ENCODE peak calls at places on chromosome 4, in four cellular contexts. W is AG10803, Y is NCI-H1092 treated with DMSO at 0.1 percent for 48 hours, X is activated B cell treated with CpG ODN at 0.5 μM for 24 hours. H is an unnamed sample.

GRCh38 chr4:102139132-102139573 is 206.1 kb downstream of the SLC39A8 start:
- DNase-seq in W (peak; percentile 62), X (no peak), Y (peak; percentile 23), H (peak; percentile 56)

GRCh38 chr4:186792994-186793393 is 69.3 kb upstream of the FAT1 start:
- DNase-seq in X (no peak), Y (no peak), W (peak; percentile 82), H (no peak)

GRCh38 chr4:106978046-106978774 is 57.9 kb downstream of the DKK2 start:
- DNase-seq in X (no peak), W (no peak), Y (no peak), H (no peak)

GRCh38 chr4:180640193-180640592 is 1603.0 kb upstream of the TENM3 start:
- DNase-seq in Y (no peak), X (no peak), W (no peak), H (no peak)

GRCh38 chr4:8910822-8911310 is 39.2 kb upstream of the HMX1 start:
- DNase-seq in X (no peak), W (no peak), Y (no peak), H (no peak)

GRCh38 chr4:163988921-163989320 is 494.4 kb downstream of the TMA16 start:
- DNase-seq in X (no peak), Y (no peak), W (no peak), H (no peak)

GRCh38 chr4:92305148-92305877 is 1.5 kb downstream of the GRID2 start:
- DNase-seq in X (no peak), W (peak; percentile 7), Y (peak; percentile 31), H (peak; percentile 94)

GRCh38 chr4:3786196-3786869 is 20.1 kb downstream of the ADRA2C start:
- DNase-seq in X (no peak), Y (peak; percentile 94), W (no peak), H (peak; percentile 12)

GRCh38 chr4:127501103-127501502 is 131.7 kb upstream of the INTU start:
- DNase-seq in Y (no peak), W (no peak), X (no peak), H (no peak)

GRCh38 chr4:119209586-119209985 is 2.9 kb upstream of the USP53 start:
- DNase-seq in X (no peak), Y (no peak), W (no peak), H (no peak)

GRCh38 chr4:39908284-39908683 is 69.4 kb downstream of the PDS5A start:
- DNase-seq in X (no peak), W (no peak), Y (no peak), H (no peak)

GRCh38 chr4:40233227-40233626 is 36.4 kb downstream of the RHOH start:
- DNase-seq in Y (no peak), X (no peak), W (no peak), H (no peak)

GRCh38 chr4:168388890-168389289 is 70.3 kb upstream of the DDX60 start:
- DNase-seq in Y (no peak), X (no peak), W (peak; percentile 66), H (no peak)

GRCh38 chr4:112167790-112168189 is 22.5 kb downstream of the FAM241A start:
- DNase-seq in X (no peak), Y (no peak), W (no peak), H (no peak)

GRCh38 chr4:15378055-15378454 is 49.8 kb upstream of the C1QTNF7 start:
- DNase-seq in X (no peak), W (peak; percentile 38), Y (no peak), H (no peak)

GRCh38 chr4:41658106-41658505 is 90.4 kb downstream of the PHOX2B start:
- DNase-seq in Y (peak; percentile 21), W (no peak), X (no peak), H (no peak)

GRCh38 chr4:26032572-26033320 is 118.7 kb downstream of the SMIM20 start:
- DNase-seq in X (no peak), W (peak; percentile 95), Y (peak; percentile 79), H (peak; percentile 34)

GRCh38 chr4:86357608-86358007 is 2.2 kb downstream of the MAPK10 start:
- DNase-seq in Y (peak; percentile 77), X (no peak), W (no peak), H (no peak)

GRCh38 chr4:8728536-8729407 is 136.2 kb downstream of the CPZ start:
- DNase-seq in X (peak; percentile 12), W (no peak), Y (no peak), H (no peak)

GRCh38 chr4:122577808-122578781 is 42.8 kb downstream of the IL21 start:
- DNase-seq in X (no peak), W (peak; percentile 67), Y (peak; percentile 42), H (no peak)

GRCh38 chr4:98522062-98522461 is 136.3 kb downstream of the TSPAN5 start:
- DNase-seq in Y (no peak), W (no peak), X (no peak), H (no peak)

GRCh38 chr4:109298279-109299010 is 4.0 kb downstream of the COL25A1 start:
- DNase-seq in W (no peak), Y (peak; percentile 5), X (no peak), H (peak; percentile 6)

GRCh38 chr4:139501531-139502311 is 47.8 kb downstream of the RAB33B start:
- DNase-seq in X (no peak), Y (no peak), W (peak; percentile 20), H (no peak)

GRCh38 chr4:163553146-163553545 is 58.7 kb downstream of the TMA16 start:
- DNase-seq in X (no peak), W (no peak), Y (no peak), H (no peak)

GRCh38 chr4:1244978-1245471 is 3.9 kb downstream of the CTBP1 start:
- DNase-seq in X (peak; percentile 14), W (no peak), Y (no peak), H (no peak)

GRCh38 chr4:11487876-11488545 is 59.3 kb upstream of the HS3ST1 start:
- DNase-seq in W (no peak), X (no peak), Y (peak; percentile 10), H (peak; percentile 27)

GRCh38 chr4:3563403-3563802 is 31.2 kb upstream of the LRPAP1 start:
- DNase-seq in X (no peak), Y (no peak), W (no peak), H (no peak)

GRCh38 chr4:36414248-36414647 is 132.8 kb downstream of the DTHD1 start:
- DNase-seq in Y (no peak), X (no peak), W (no peak), H (peak; percentile 39)

GRCh38 chr4:159837071-159837470 is 734.2 kb downstream of the RAPGEF2 start:
- DNase-seq in W (no peak), Y (no peak), X (no peak), H (no peak)

GRCh38 chr4:64715741-64716140 is 306.5 kb upstream of the TECRL start:
- DNase-seq in X (no peak), W (no peak), Y (peak; percentile 3), H (no peak)

GRCh38 chr4:152162331-152162697 is 373.6 kb downstream of the FBXW7 start:
- DNase-seq in W (no peak), X (no peak), Y (no peak), H (no peak)